ENCODE peak calls at places on chromosomes 2 and 18, in six cellular contexts. N is H9, P is GM13976, E is fibroblast of villous mesenchyme, V is WTC11, O is HFFc6. B is an unnamed sample.

GRCh38 chr2:227267406-227268115 is 57.5 kb upstream of the MFF start:
- DNase-seq in N (no peak), P (no peak), V (no peak), O (no peak), E (peak), B (no peak)

GRCh38 chr2:239751719-239752355 is 273.3 kb downstream of the NDUFA10 start:
- DNase-seq in E (no peak), N (no peak), P (no peak), O (no peak), V (no peak), B (no peak)

GRCh38 chr2:157696036-157696435 is 67.4 kb upstream of the ACVR1C start:
- DNase-seq in E (no peak), V (no peak), O (peak), N (no peak), P (no peak), B (no peak)

GRCh38 chr2:164697688-164698290 is 76.5 kb upstream of the GRB14 start:
- DNase-seq in E (no peak), O (no peak), P (no peak), V (no peak), N (no peak), B (no peak)

GRCh38 chr2:96374211-96374951 is 38.8 kb downstream of the NCAPH start:
- DNase-seq in N (no peak), P (no peak), O (no peak), E (no peak), V (no peak), B (no peak)

GRCh38 chr2:63440612-63441011 is 147.7 kb downstream of the WDPCP start:
- DNase-seq in E (peak), V (no peak), N (no peak), P (no peak), O (no peak), B (no peak)

GRCh38 chr18:49612515-49613033 is 50.7 kb downstream of the LIPG start:
- DNase-seq in E (no peak), O (no peak), N (peak), P (peak), V (peak), B (peak)

GRCh38 chr18:10139783-10140410 is 226.1 kb downstream of the VAPA start:
- DNase-seq in V (no peak), P (no peak), N (no peak), E (peak), O (peak), B (no peak)

GRCh38 chr2:126784045-126784444 is 114.6 kb upstream of the TEX51 start:
- DNase-seq in E (no peak), V (no peak), O (no peak), P (no peak), N (no peak), B (no peak)

GRCh38 chr2:241314181-241314932 is 1.1 kb downstream of the HDLBP start:
- DNase-seq in P (no peak), E (peak), O (peak), V (no peak), N (no peak), B (no peak)

GRCh38 chr2:9703085-9703641 is 72.4 kb upstream of the YWHAQ start:
- DNase-seq in P (no peak), V (no peak), E (peak), O (peak), N (no peak), B (no peak)

GRCh38 chr2:8408560-8409460 is 273.0 kb upstream of the ID2 start:
- DNase-seq in E (no peak), P (peak), O (no peak), V (no peak), N (no peak), B (peak)

GRCh38 chr2:186533717-186534116 is 47.7 kb downstream of the ZC3H15 start:
- DNase-seq in V (no peak), O (no peak), P (no peak), E (no peak), N (no peak), B (no peak)

GRCh38 chr2:180443896-180444295 is 436.8 kb upstream of the CWC22 start:
- DNase-seq in P (no peak), V (no peak), E (no peak), O (no peak), N (no peak), B (no peak)

GRCh38 chr2:204794624-204795023 is 249.3 kb downstream of the PARD3B start:
- DNase-seq in P (no peak), E (peak), O (no peak), V (no peak), N (no peak), B (no peak)

GRCh38 chr2:191302459-191303155 is 57.4 kb downstream of the MYO1B start:
- DNase-seq in P (peak), N (no peak), E (no peak), O (no peak), V (no peak), B (no peak)

GRCh38 chr18:45386256-45386655 is 229.0 kb upstream of the SLC14A2 start:
- DNase-seq in P (peak), E (peak), O (no peak), V (peak), N (peak), B (peak)

GRCh38 chr2:11833601-11834000 is 87.2 kb downstream of the LPIN1 start:
- DNase-seq in E (peak), N (no peak), P (no peak), V (no peak), O (peak), B (no peak)

GRCh38 chr2:174120346-174120745 is 128.0 kb downstream of the OLA1 start:
- DNase-seq in N (no peak), E (peak), O (peak), V (no peak), P (no peak), B (no peak)

GRCh38 chr2:5365871-5366461 is 326.2 kb upstream of the SOX11 start:
- DNase-seq in N (peak), V (peak), O (no peak), E (no peak), P (peak), B (peak)

GRCh38 chr18:45201489-45201888 is 413.8 kb upstream of the SLC14A2 start:
- DNase-seq in V (no peak), P (no peak), N (no peak), E (no peak), O (no peak), B (no peak)

GRCh38 chr2:88751770-88752169 is 60.3 kb downstream of the RPIA start:
- DNase-seq in E (no peak), O (no peak), V (no peak), N (no peak), P (no peak), B (no peak)

GRCh38 chr2:161353543-161353942 is 45.3 kb downstream of the PSMD14 start:
- DNase-seq in N (no peak), E (peak), O (no peak), P (no peak), V (no peak), B (no peak)

GRCh38 chr18:69980982-69981804 is 33.5 kb upstream of the CD226 start:
- DNase-seq in V (no peak), O (no peak), P (peak), N (no peak), E (no peak), B (no peak)

GRCh38 chr2:23412556-23413155 is 27.7 kb downstream of the KLHL29 start:
- DNase-seq in P (no peak), E (peak), V (no peak), N (no peak), O (peak), B (no peak)

GRCh38 chr18:53322163-53322562 is 902.3 kb downstream of the MBD2 start:
- DNase-seq in E (no peak), N (no peak), O (no peak), P (no peak), V (no peak), B (no peak)

GRCh38 chr18:53319628-53320027 is 904.8 kb downstream of the MBD2 start:
- DNase-seq in N (no peak), P (no peak), V (no peak), E (no peak), O (no peak), B (no peak)

GRCh38 chr18:53324353-53324752 is 900.1 kb downstream of the MBD2 start:
- DNase-seq in N (no peak), E (no peak), P (no peak), V (no peak), O (no peak), B (no peak)
- TF ChIP-seq CTCF in N (no peak), E (no peak), P (no peak), V (no peak), O (no peak), B (no peak)

GRCh38 chr18:56358608-56359007 is 279.8 kb downstream of the TXNL1 start:
- DNase-seq in N (no peak), O (no peak), V (no peak), E (no peak), P (no peak), B (no peak)
- TF ChIP-seq CTCF in N (peak), O (peak), V (no peak), E (no peak), P (no peak), B (no peak)

DNA sequence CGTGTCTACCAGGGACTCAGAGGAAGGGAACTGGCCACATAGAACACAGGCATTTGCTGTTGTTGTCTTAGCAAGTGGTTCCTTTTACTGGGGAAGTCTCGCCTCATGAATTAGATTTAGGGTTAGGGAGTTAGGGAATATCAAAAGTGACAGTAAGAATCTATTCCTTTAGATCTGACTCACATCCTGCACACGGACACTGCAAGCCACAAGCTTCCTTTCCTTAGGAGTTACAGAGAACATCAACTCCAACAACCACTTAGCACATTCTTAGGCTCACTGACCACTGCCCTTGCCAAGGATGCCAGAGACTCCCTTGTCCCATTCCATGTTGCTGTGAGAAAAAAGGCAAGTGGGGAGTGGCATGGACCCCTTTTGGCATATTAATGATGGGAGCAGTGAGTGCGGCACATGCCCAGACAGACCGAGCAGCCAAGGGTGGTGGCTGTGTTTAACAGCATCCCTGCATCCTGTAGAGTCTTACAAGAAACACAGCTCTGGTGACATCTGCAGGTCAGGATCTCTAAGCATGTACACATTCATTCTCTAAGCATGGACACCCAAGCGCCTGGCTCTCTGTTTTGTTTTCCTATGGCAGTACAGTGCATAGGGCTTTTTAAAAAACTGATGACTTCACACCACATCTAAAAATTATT is 745.6 kb upstream of the RAB6C start:
- DNase-seq in N (no peak), V (no peak), O (no peak), P (peak), E (no peak), B (peak)
- TF ChIP-seq CTCF in N (peak), V (no peak), O (no peak), P (no peak), E (no peak), B (no peak)

GRCh38 chr2:200702044-200702443 is 109.7 kb upstream of the BZW1 start:
- DNase-seq in P (no peak), V (no peak), N (no peak), E (no peak), O (no peak), B (no peak)

GRCh38 chr2:200703926-200704637 is 107.6 kb upstream of the BZW1 start:
- DNase-seq in N (no peak), E (no peak), V (no peak), P (no peak), O (no peak), B (no peak)

GRCh38 chr2:200702646-200703118 is 109.0 kb upstream of the BZW1 start:
- DNase-seq in O (no peak), P (no peak), V (no peak), E (no peak), N (no peak), B (no peak)

GRCh38 chr2:200705305-200705985 is 106.3 kb upstream of the BZW1 start:
- DNase-seq in V (peak), E (peak), O (no peak), P (no peak), N (peak), B (no peak)

GRCh38 chr2:200703132-200703925 is 108.4 kb upstream of the BZW1 start:
- DNase-seq in V (no peak), P (peak), E (peak), N (no peak), O (peak), B (no peak)
- TF ChIP-seq CTCF in V (no peak), P (peak), E (peak), N (peak), O (peak), B (peak)

DNA sequence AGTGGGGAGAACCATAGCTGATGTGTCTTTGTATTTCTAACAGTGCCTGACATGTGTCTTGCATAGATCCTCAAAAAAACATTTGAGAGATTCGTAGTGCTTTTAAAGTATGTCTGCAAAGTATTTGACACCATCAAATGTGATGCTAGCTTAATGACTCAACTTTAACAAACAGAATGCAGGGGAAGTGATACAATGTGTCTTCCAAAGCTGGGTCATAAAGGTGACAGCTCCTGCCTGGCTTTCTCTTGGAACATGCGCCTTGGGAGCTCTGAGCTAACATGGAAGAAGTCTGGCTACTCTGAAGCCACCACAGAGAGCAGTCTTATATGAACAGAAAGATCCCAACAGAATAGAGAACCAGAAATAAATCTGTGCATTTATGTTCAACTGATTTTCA is 78.2 kb downstream of the C1D start:
- DNase-seq in N (no peak), V (no peak), P (no peak), O (no peak), E (no peak), B (no peak)
- TF ChIP-seq CTCF in N (no peak), V (no peak), P (no peak), O (no peak), E (no peak), B (no peak)

DNA sequence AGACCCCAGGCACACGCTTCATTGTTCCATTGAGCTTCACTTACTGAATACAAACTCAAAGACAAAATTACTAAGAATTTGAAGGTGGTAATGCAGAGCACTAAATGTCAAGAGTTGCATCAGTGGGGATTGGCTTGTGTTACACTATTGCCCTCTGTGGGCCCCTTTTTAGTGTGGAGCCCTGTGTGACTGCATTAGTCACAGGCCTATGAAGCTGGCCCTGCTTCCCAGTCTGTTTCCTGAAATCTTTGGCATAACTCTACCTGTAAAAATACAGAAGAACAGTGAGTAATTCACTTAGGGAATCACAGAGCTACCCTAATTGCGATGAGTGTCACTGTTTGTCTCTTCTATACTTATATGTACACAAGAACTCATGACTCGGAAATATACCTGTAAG is 40.0 kb upstream of the STPG4 start:
- DNase-seq in V (no peak), P (no peak), O (peak), E (peak), N (no peak), B (no peak)
- TF ChIP-seq CTCF in V (no peak), P (no peak), O (no peak), E (no peak), N (no peak), B (no peak)

DNA sequence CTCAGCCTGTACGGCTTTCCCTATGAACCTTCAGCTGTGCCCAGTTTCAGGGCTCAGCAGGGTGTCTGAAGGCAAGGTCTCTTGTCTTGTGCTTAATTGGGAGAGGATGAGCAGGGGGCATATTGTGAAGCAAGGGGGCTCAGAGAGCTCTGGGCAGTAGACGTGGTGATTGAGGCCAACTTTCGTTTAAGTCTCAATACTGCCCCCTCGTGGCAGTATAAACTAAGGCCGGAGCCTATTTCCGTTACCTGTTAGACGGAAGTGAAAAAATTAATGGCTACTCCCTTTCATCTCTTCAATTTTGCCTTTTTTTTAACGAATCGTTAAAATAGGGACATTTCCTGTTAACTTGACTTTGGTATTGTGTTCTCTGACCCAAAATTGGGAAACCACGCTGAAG is 193.4 kb downstream of the TDRD15 start:
- DNase-seq in V (peak), N (peak), E (peak), P (peak), O (no peak), B (peak)
- TF ChIP-seq CTCF in V (peak), N (peak), E (peak), P (peak), O (peak), B (peak)

B was measured in GM20000.